ENCODE peak calls at places on chromosome 6, in four cellular contexts. P, G, O and K are unnamed samples.

GRCh38 chr6:111846511-111847409 is 26.5 kb downstream of the FYN start:
- DNase-seq in O (no peak), P (peak), G (peak), K (no peak)

GRCh38 chr6:70398783-70399730 is 14.3 kb upstream of the FAM135A start:
- DNase-seq in O (no peak), P (peak), G (no peak), K (no peak)

GRCh38 chr6:13630499-13630898 is 15.4 kb downstream of the NOL7 start:
- DNase-seq in O (no peak), P (no peak), G (no peak), K (no peak)

GRCh38 chr6:144215402-144215931 is 65.2 kb downstream of the STX11 start:
- DNase-seq in P (peak), G (no peak), O (no peak), K (peak)

GRCh38 chr6:105799051-105799450 is 287.1 kb upstream of the PRDM1 start:
- DNase-seq in G (no peak), O (no peak), P (peak), K (no peak)

GRCh38 chr6:104710543-104711335 is 149.0 kb downstream of the HACE1 start:
- DNase-seq in P (no peak), G (no peak), O (no peak), K (peak)

GRCh38 chr6:55998586-55998985 is 123.2 kb upstream of the BMP5 start:
- DNase-seq in O (no peak), P (no peak), G (no peak), K (no peak)

GRCh38 chr6:7730852-7731251 is 5.0 kb downstream of the BMP6 start:
- DNase-seq in O (no peak), G (no peak), P (no peak), K (no peak)

GRCh38 chr6:2797564-2798014 is 32.4 kb downstream of the WRNIP1 start:
- DNase-seq in P (no peak), G (no peak), O (no peak), K (no peak)

GRCh38 chr6:36126121-36126520 is 4.2 kb upstream of the MAPK13 start:
- DNase-seq in G (no peak), P (no peak), O (no peak), K (no peak)

GRCh38 chr6:107606407-107606806 is 116.5 kb downstream of the SOBP start:
- DNase-seq in O (no peak), G (no peak), P (no peak), K (no peak)

GRCh38 chr6:9332241-9332640 is 896.9 kb upstream of the SLC35B3 start:
- DNase-seq in P (no peak), G (no peak), O (no peak), K (no peak)

GRCh38 chr6:29510746-29511300 is 23.1 kb upstream of the MAS1L start:
- DNase-seq in O (no peak), P (no peak), G (no peak), K (no peak)

GRCh38 chr6:77609106-77609505 is 43.7 kb upstream of the MEI4 start:
- DNase-seq in P (no peak), G (no peak), O (no peak), K (no peak)

GRCh38 chr6:16436550-16436949 is 198.2 kb downstream of the GMPR start:
- DNase-seq in G (peak), P (no peak), O (no peak), K (no peak)

GRCh38 chr6:6751197-6751596 is 162.7 kb downstream of the LY86 start:
- DNase-seq in P (no peak), O (no peak), G (no peak), K (no peak)

GRCh38 chr6:160919713-160920112 is 71.9 kb upstream of the MAP3K4 start:
- DNase-seq in O (no peak), P (no peak), G (no peak), K (no peak)

GRCh38 chr6:11766589-11767450 is 11.8 kb downstream of the ADTRP start:
- DNase-seq in P (no peak), G (no peak), O (no peak), K (no peak)

GRCh38 chr6:151442359-151442758 is 9.6 kb downstream of the RMND1 start:
- DNase-seq in O (no peak), P (no peak), G (no peak), K (peak)

GRCh38 chr6:75233097-75233615 is 10.4 kb downstream of the COX7A2 start:
- DNase-seq in G (no peak), O (no peak), P (no peak), K (no peak)

GRCh38 chr6:166282394-166283032 is 25.7 kb downstream of the PRR18 start:
- DNase-seq in G (no peak), O (no peak), P (no peak), K (no peak)

GRCh38 chr6:11847515-11848244 is 69.1 kb upstream of the ADTRP start:
- DNase-seq in G (no peak), P (no peak), O (no peak), K (no peak)

GRCh38 chr6:122651031-122651430 is 40.8 kb downstream of the PKIB start:
- DNase-seq in P (no peak), O (no peak), G (no peak), K (no peak)

GRCh38 chr6:27135087-27135657 is 112.3 kb upstream of the PRSS16 start:
- DNase-seq in P (no peak), G (no peak), O (no peak), K (no peak)

GRCh38 chr6:5084787-5085637 is at the start of gene PPP1R3G:
- DNase-seq in O (peak), G (peak), P (peak), K (peak)

GRCh38 chr6:161540532-161540931 is 266.7 kb upstream of the AGPAT4 start:
- DNase-seq in P (no peak), G (no peak), O (no peak), K (no peak)

GRCh38 chr6:156028310-156029131 is 572.9 kb upstream of the NOX3 start:
- DNase-seq in P (no peak), O (peak), G (no peak), K (no peak)

GRCh38 chr6:16799279-16800193 is 38.3 kb upstream of the ATXN1 start:
- DNase-seq in P (no peak), G (no peak), O (no peak), K (no peak)

GRCh38 chr6:107064579-107065065 is 36.6 kb downstream of the MTRES1 start:
- DNase-seq in P (peak), G (peak), O (no peak), K (no peak)

GRCh38 chr6:56155634-56156141 is 91.7 kb downstream of the COL21A1 start:
- DNase-seq in G (no peak), O (no peak), P (no peak), K (no peak)

GRCh38 chr6:31479151-31479932 is 18.6 kb upstream of the MICB start:
- DNase-seq in O (no peak), P (no peak), G (no peak), K (no peak)

GRCh38 chr6:97958143-97958542 is 675.1 kb upstream of the MMS22L start:
- DNase-seq in P (peak), G (no peak), O (no peak), K (no peak)

GRCh38 chr6:90000864-90001731 is 106.8 kb downstream of the GJA10 start:
- DNase-seq in O (no peak), P (no peak), G (peak), K (peak)

GRCh38 chr6:7991992-7992815 is 72.0 kb downstream of the BLOC1S5 start:
- DNase-seq in O (peak), P (peak), G (no peak), K (no peak)

GRCh38 chr6:150902142-150902800 is 36.8 kb downstream of the MTHFD1L start:
- DNase-seq in G (no peak), P (no peak), O (no peak), K (no peak)

GRCh38 chr6:5766260-5766659 is 240.5 kb downstream of the NRN1 start:
- DNase-seq in G (no peak), O (no peak), P (no peak), K (no peak)